ENCODE peak calls at places on chromosomes 7 and 10, in eight cellular contexts. S is uterus, Z is NCI-H82, I is HS-5, C is retina, E is NCI-H1092 treated with DMSO at 0.1 percent for 48 hours, F is substantia nigra, B is hepatocyte. H is an unnamed sample.
A peak's percentile ranks its signal among the peaks of the same experiment; 100 is the strongest.

GRCh38 chr7:131026297-131027003 is 292.4 kb upstream of the KLF14 start:
- DNase-seq in S (no peak), Z (no peak), I (peak; percentile 56), C (no peak), E (no peak), F (no peak), B (peak; percentile 20), H (no peak)

GRCh38 chr10:44253769-44254462 is 131.0 kb downstream of the CXCL12 start:
- DNase-seq in S (peak; percentile 36), Z (no peak), I (peak; percentile 24), C (no peak), E (no peak), F (no peak), B (peak; percentile 83), H (no peak)

GRCh38 chr7:19989906-19990305 is 216.5 kb upstream of the TMEM196 start:
- DNase-seq in S (no peak), Z (no peak), I (no peak), C (no peak), E (no peak), F (no peak), B (no peak), H (no peak)

GRCh38 chr10:114313139-114313538 is 74.1 kb downstream of the VWA2 start:
- DNase-seq in S (no peak), Z (no peak), I (no peak), C (no peak), E (no peak), F (no peak), B (no peak), H (no peak)

GRCh38 chr10:351770-352318 is 216.6 kb downstream of the ZMYND11 start:
- DNase-seq in S (no peak), Z (no peak), I (no peak), C (no peak), E (no peak), F (no peak), B (no peak), H (no peak)

GRCh38 chr10:104582604-104582951 is 58.5 kb upstream of the SORCS3 start:
- DNase-seq in S (no peak), Z (no peak), I (peak; percentile 4), C (no peak), E (no peak), F (no peak), B (no peak), H (no peak)

GRCh38 chr10:89278034-89278535 is 23.8 kb upstream of the IFIT2 start:
- DNase-seq in S (peak; percentile 81), Z (peak; percentile 70), I (peak; percentile 95), C (no peak), E (no peak), F (no peak), B (peak; percentile 87), H (no peak)

GRCh38 chr7:114243019-114243507 is 171.6 kb upstream of the FOXP2 start:
- DNase-seq in S (no peak), Z (no peak), I (peak; percentile 13), C (no peak), E (no peak), F (no peak), B (peak; percentile 26), H (no peak)

GRCh38 chr7:1027285-1028043 is 16.9 kb upstream of the GPR146 start:
- DNase-seq in S (no peak), Z (peak; percentile 51), I (no peak), C (peak; percentile 84), E (peak; percentile 55), F (no peak), B (peak; percentile 46), H (no peak)

GRCh38 chr10:113301342-113301984 is 251.4 kb upstream of the HABP2 start:
- DNase-seq in S (no peak), Z (peak; percentile 10), I (no peak), C (no peak), E (no peak), F (no peak), B (no peak), H (no peak)